ENCODE peak calls at places on chromosomes 12 and 14, in five cellular contexts. Z, E, Q, J and O are unnamed samples.

GRCh38 chr12:55930771-55931316 is at the start of gene DGKA:
- DNase-seq in Q (peak), E (no peak), J (peak), Z (peak), O (peak)

GRCh38 chr14:69153848-69154208 is 909 bp upstream of the DCAF5 start:
- DNase-seq in E (no peak), J (no peak), Z (peak), Q (peak), O (peak)

GRCh38 chr14:65336191-65336591 is 76.3 kb upstream of the FUT8 start:
- DNase-seq in Q (no peak), J (peak), E (no peak), Z (no peak), O (peak)

GRCh38 chr12:84874125-84874824 is 38.3 kb downstream of the SLC6A15 start:
- DNase-seq in Q (no peak), J (no peak), Z (no peak), E (peak), O (peak)

GRCh38 chr14:30196861-30197260 is 269.2 kb upstream of the PRKD1 start:
- DNase-seq in J (no peak), Q (no peak), E (no peak), Z (no peak), O (no peak)

GRCh38 chr12:90112668-90113067 is 404.0 kb upstream of the ATP2B1 start:
- DNase-seq in Q (no peak), J (no peak), Z (no peak), E (no peak), O (no peak)

GRCh38 chr12:1916396-1917171 is 1.9 kb downstream of the CACNA2D4 start:
- DNase-seq in Z (no peak), J (no peak), Q (peak), E (no peak), O (no peak)

GRCh38 chr12:130715996-130716917 is at the start of gene RIMBP2:
- DNase-seq in J (peak), E (no peak), Q (no peak), Z (peak), O (peak)

GRCh38 chr12:2581293-2582045 is 213.3 kb upstream of the FKBP4 start:
- DNase-seq in Q (no peak), E (no peak), Z (no peak), J (no peak), O (no peak)

GRCh38 chr14:64464695-64465094 is 604 bp upstream of the AKAP5 start:
- DNase-seq in Q (peak), J (no peak), E (no peak), Z (no peak), O (no peak)

GRCh38 chr14:99603471-99603933 is 505 bp downstream of the CCDC85C start:
- DNase-seq in Q (no peak), E (no peak), J (peak), Z (peak), O (peak)

GRCh38 chr12:9634177-9634803 is 26.6 kb upstream of the KLRB1 start:
- DNase-seq in Q (peak), E (peak), Z (peak), J (peak), O (peak)

GRCh38 chr12:5309654-5310053 is 122.3 kb upstream of the NTF3 start:
- DNase-seq in Q (no peak), Z (peak), J (no peak), E (no peak), O (no peak)

GRCh38 chr14:67416085-67416484 is 4.1 kb upstream of the PLEK2 start:
- DNase-seq in Z (peak), E (no peak), Q (no peak), J (no peak), O (no peak)

GRCh38 chr14:79018846-79019245 is 848.7 kb downstream of the NRXN3 start:
- DNase-seq in E (peak), J (no peak), Z (no peak), Q (no peak), O (peak)

GRCh38 chr12:25698782-25699181 is 145.7 kb upstream of the LMNTD1 start:
- DNase-seq in Z (no peak), J (no peak), E (no peak), Q (no peak), O (no peak)

GRCh38 chr14:24408764-24409163 is 10.0 kb downstream of the NYNRIN start:
- DNase-seq in Z (no peak), J (no peak), Q (no peak), E (no peak), O (no peak)

GRCh38 chr12:64824500-64825142 is at the start of gene TBC1D30:
- DNase-seq in J (no peak), E (no peak), Q (no peak), Z (peak), O (no peak)

GRCh38 chr12:93079271-93079670 is 150.2 kb upstream of the EEA1 start:
- DNase-seq in J (no peak), Q (no peak), E (no peak), Z (no peak), O (no peak)

GRCh38 chr12:8644345-8645248 is 18.0 kb downstream of the MFAP5 start:
- DNase-seq in Q (no peak), Z (no peak), E (no peak), J (peak), O (no peak)

GRCh38 chr14:68522510-68523325 is 270.1 kb downstream of the ZFP36L1 start:
- DNase-seq in J (no peak), Z (no peak), Q (no peak), E (no peak), O (no peak)

GRCh38 chr12:124718458-124718857 is 145.2 kb downstream of the SCARB1 start:
- DNase-seq in Q (no peak), E (no peak), Z (no peak), J (no peak), O (no peak)

GRCh38 chr12:21992823-21993222 is 51.6 kb upstream of the ABCC9 start:
- DNase-seq in Q (peak), J (peak), E (no peak), Z (no peak), O (no peak)

GRCh38 chr12:124045671-124046070 is 72.7 kb downstream of the ZNF664 start:
- DNase-seq in E (no peak), J (no peak), Q (no peak), Z (peak), O (no peak)

GRCh38 chr12:80269953-80270552 is 170.7 kb downstream of the OTOGL start:
- DNase-seq in Q (no peak), Z (no peak), E (no peak), J (peak), O (peak)

GRCh38 chr14:95507174-95507573 is 9.3 kb downstream of the SYNE3 start:
- DNase-seq in Z (peak), Q (peak), E (peak), J (no peak), O (peak)

GRCh38 chr12:11836282-11836963 is 186.9 kb downstream of the ETV6 start:
- DNase-seq in J (no peak), E (no peak), Z (no peak), Q (no peak), O (no peak)

GRCh38 chr12:16112151-16112550 is 165.3 kb downstream of the SLC15A5 start:
- DNase-seq in J (no peak), E (no peak), Q (no peak), Z (no peak), O (no peak)
- TF ChIP-seq CTCF in J (no peak), E (no peak), Q (no peak), Z (no peak), O (no peak)

GRCh38 chr12:17030338-17030737 is 424.4 kb upstream of the LMO3 start:
- DNase-seq in Q (no peak), E (no peak), J (no peak), Z (no peak), O (no peak)

GRCh38 chr12:17028348-17028747 is 422.4 kb upstream of the LMO3 start:
- DNase-seq in E (no peak), Q (no peak), J (no peak), Z (no peak), O (no peak)
- TF ChIP-seq CTCF in E (no peak), Q (no peak), J (no peak), Z (no peak), O (no peak)

GRCh38 chr12:108234155-108234554 is 105.0 kb downstream of the CMKLR1 start:
- DNase-seq in J (no peak), E (peak), Q (no peak), Z (no peak), O (no peak)
- TF ChIP-seq CTCF in J (no peak), E (peak), Q (no peak), Z (no peak), O (no peak)

GRCh38 chr12:67650127-67650495 is 1.6 kb downstream of the DYRK2 start:
- DNase-seq in Z (peak), E (no peak), Q (peak), J (no peak), O (no peak)
- TF ChIP-seq CTCF in Z (no peak), E (no peak), Q (no peak), J (no peak), O (no peak)

GRCh38 chr12:122989874-122990400 is 9.5 kb downstream of the ARL6IP4 start:
- DNase-seq in Z (no peak), Q (no peak), E (no peak), J (no peak), O (no peak)
- TF ChIP-seq CTCF in Z (no peak), Q (no peak), E (no peak), J (no peak), O (no peak)

GRCh38 chr12:49359671-49360070 is 7.6 kb upstream of the SPATS2 start:
- DNase-seq in E (no peak), Q (no peak), Z (no peak), J (no peak), O (no peak)

GRCh38 chr12:49355913-49356312 is 9.2 kb downstream of the DNAJC22 start:
- DNase-seq in Z (no peak), Q (no peak), E (no peak), J (peak), O (no peak)

GRCh38 chr12:49352351-49352750 is 5.7 kb downstream of the DNAJC22 start:
- DNase-seq in Z (no peak), Q (no peak), J (peak), E (no peak), O (no peak)

GRCh38 chr12:49358548-49359141 is 8.6 kb upstream of the SPATS2 start:
- DNase-seq in Q (peak), Z (peak), J (peak), E (no peak), O (peak)

GRCh38 chr12:49357099-49357678 is 10.1 kb upstream of the SPATS2 start:
- DNase-seq in Z (no peak), E (no peak), J (no peak), Q (no peak), O (peak)
- TF ChIP-seq CTCF in Z (peak), E (peak), J (peak), Q (peak), O (peak)